ENCODE peak calls at places on chromosomes 11 and 22, in five cellular contexts. F is endodermal cell, L is Peyer's patch, N is small intestine, D is neural progenitor cell. K is an unnamed sample.

GRCh38 chr11:75813126-75813525 is 1.9 kb upstream of the UVRAG start:
- DNase-seq in F (no peak), L (no peak), N (no peak), D (no peak), K (no peak)

GRCh38 chr22:49205401-49205800 is 622.3 kb downstream of the BRD1 start:
- DNase-seq in F (no peak), L (peak; percentile 6), N (no peak), D (no peak), K (peak; percentile 0)

GRCh38 chr11:3823303-3823702 is 14.9 kb downstream of the PGAP2 start:
- DNase-seq in F (no peak), L (no peak), N (no peak), D (no peak), K (no peak)

GRCh38 chr11:121630041-121630440 is 177.3 kb upstream of the SORL1-AS1 start:
- DNase-seq in F (no peak), L (no peak), N (no peak), D (no peak), K (no peak)

GRCh38 chr11:112227002-112227401 is 774 bp downstream of the PTS start:
- DNase-seq in F (no peak), L (no peak), N (no peak), D (peak; percentile 15), K (no peak)

GRCh38 chr11:82863209-82863608 is 37.0 kb downstream of the PRCP start:
- DNase-seq in F (no peak), L (no peak), N (no peak), D (no peak), K (no peak)

GRCh38 chr11:72642815-72643511 is 31.3 kb downstream of the PDE2A start:
- DNase-seq in F (peak; percentile 92), L (peak; percentile 24), N (peak; percentile 28), D (peak; percentile 83), K (peak; percentile 76)

GRCh38 chr11:36398261-36398953 is 102.3 kb downstream of the PRR5L start:
- DNase-seq in F (no peak), L (no peak), N (no peak), D (no peak), K (no peak)

GRCh38 chr22:22060200-22061084 is 77.9 kb upstream of the TOP3B start:
- DNase-seq in F (peak; percentile 96), L (peak; percentile 70), N (peak; percentile 27), D (peak; percentile 82), K (peak; percentile 86)

GRCh38 chr11:117443269-117444186 is 115.9 kb downstream of the CEP164 start:
- DNase-seq in F (peak; percentile 94), L (no peak), N (peak; percentile 43), D (peak; percentile 88), K (peak; percentile 63)

GRCh38 chr11:117818036-117818858 is 6.3 kb downstream of the FXYD2 start:
- DNase-seq in F (no peak), L (no peak), N (no peak), D (no peak), K (no peak)

GRCh38 chr22:47446331-47446730 is 683.9 kb downstream of the TBC1D22A start:
- DNase-seq in F (no peak), L (no peak), N (no peak), D (no peak), K (no peak)

GRCh38 chr22:45996241-45997076 is 19.5 kb upstream of the WNT7B start:
- DNase-seq in F (no peak), L (peak; percentile 44), N (no peak), D (no peak), K (no peak)

GRCh38 chr22:36562261-36562835 is 33.4 kb upstream of the EIF3D start:
- DNase-seq in F (no peak), L (no peak), N (no peak), D (no peak), K (no peak)

GRCh38 chr11:15497366-15497765 is 382.6 kb downstream of the INSC start:
- DNase-seq in F (no peak), L (no peak), N (peak; percentile 72), D (no peak), K (no peak)

GRCh38 chr22:40008726-40009125 is 14.0 kb downstream of the FAM83F start:
- DNase-seq in F (no peak), L (no peak), N (peak; percentile 36), D (no peak), K (no peak)

GRCh38 chr11:70111269-70112016 is 33.3 kb downstream of the ANO1 start:
- DNase-seq in F (peak; percentile 77), L (no peak), N (peak; percentile 30), D (peak; percentile 31), K (peak; percentile 39)

GRCh38 chr22:27857441-27857840 is 55.9 kb upstream of the MN1 start:
- DNase-seq in F (no peak), L (no peak), N (no peak), D (no peak), K (no peak)

GRCh38 chr11:131691558-131692041 is 321.2 kb downstream of the NTM start:
- DNase-seq in F (peak; percentile 88), L (no peak), N (no peak), D (peak; percentile 80), K (peak; percentile 2)

GRCh38 chr11:131690776-131691557 is 320.6 kb downstream of the NTM start:
- DNase-seq in F (no peak), L (no peak), N (no peak), D (no peak), K (no peak)

GRCh38 chr11:131692961-131693360 is 322.5 kb downstream of the NTM start:
- DNase-seq in F (no peak), L (no peak), N (no peak), D (no peak), K (no peak)

GRCh38 chr11:131693756-131694155 is 323.3 kb downstream of the NTM start:
- DNase-seq in F (no peak), L (no peak), N (no peak), D (no peak), K (no peak)

GRCh38 chr11:131692151-131692550 is 321.7 kb downstream of the NTM start:
- DNase-seq in F (no peak), L (no peak), N (no peak), D (no peak), K (no peak)
- H3K27me3 ChIP-seq in F (peaks cover 69% of the 10 kb centered on the region), L (no peaks in the 10 kb centered on the region), N (peaks cover 4% of the 10 kb centered on the region), D (peaks cover 57% of the 10 kb centered on the region), K (no peaks in the 10 kb centered on the region)

DNA sequence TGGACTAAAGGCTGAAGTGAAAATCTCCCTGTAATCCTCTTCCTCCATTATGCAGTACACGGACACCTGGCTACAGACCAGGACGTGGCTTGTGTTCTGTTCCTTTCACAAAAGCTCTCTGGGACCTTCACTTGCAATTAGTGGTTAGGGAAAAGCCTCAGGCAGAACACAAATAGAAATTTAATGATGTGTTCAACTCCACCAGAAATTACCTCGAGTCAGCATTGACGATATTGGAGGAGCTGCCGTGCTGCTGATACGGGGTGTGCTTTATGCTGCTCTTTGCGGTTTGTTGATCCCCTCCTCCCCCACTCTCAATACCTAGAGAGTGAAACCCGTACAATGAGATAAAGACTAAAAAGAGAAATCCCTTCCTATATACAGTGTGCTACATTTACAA is 48.9 kb downstream of the POLD3 start:
- DNase-seq in F (no peak), L (no peak), N (no peak), D (peak; percentile 37), K (peak; percentile 55)
- H3K36me3 ChIP-seq in F (peaks cover 72% of the 10 kb centered on the region), L (peaks cover 31% of the 10 kb centered on the region), N (peaks cover 11% of the 10 kb centered on the region), D (no peaks in the 10 kb centered on the region), K (peaks cover 30% of the 10 kb centered on the region)

DNA sequence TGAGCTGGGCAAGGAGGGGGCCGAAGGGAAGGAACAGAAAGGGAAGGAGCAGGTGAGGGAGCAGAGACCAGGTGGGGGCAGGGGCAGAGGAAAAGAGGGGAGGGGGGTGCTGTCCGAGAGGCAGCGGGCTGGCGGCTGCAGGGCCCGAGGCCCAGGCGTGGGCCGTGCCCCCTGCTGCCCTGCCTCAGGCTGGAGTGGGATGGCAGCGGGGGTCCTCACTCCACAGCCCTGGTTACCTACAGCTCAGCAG is 2.3 kb downstream of the IGF2 start:
- DNase-seq in F (no peak), L (no peak), N (no peak), D (no peak), K (no peak)
- H3K27me3 ChIP-seq in F (peaks cover 80% of the 10 kb centered on the region), L (no peaks in the 10 kb centered on the region), N (peaks cover 28% of the 10 kb centered on the region), D (peaks cover 100% of the 10 kb centered on the region), K (peaks cover 67% of the 10 kb centered on the region)

DNA sequence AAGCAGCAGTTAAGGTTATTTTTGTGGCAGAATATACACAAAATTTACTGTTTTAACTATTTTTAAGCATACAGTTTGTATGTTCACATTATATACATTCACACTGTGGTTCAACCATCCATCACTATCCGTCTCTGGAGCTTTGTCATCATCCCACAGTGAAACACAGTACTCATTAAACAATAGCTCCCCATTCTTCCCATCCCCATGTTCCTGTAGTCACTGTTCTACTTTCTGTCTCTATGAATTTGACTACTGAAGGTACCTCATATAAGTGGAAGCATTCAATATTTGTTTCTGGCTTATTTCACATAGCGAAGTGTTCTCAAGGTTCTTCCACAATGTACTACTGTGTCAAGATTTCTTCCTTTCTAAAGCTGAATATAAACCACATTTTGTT is 32.6 kb downstream of the ZBTB44 start:
- DNase-seq in F (no peak), L (no peak), N (no peak), D (no peak), K (no peak)
- H3K36me3 ChIP-seq in F (no peaks in the 10 kb centered on the region), L (no peaks in the 10 kb centered on the region), N (peaks cover 2% of the 10 kb centered on the region), D (no peaks in the 10 kb centered on the region), K (no peaks in the 10 kb centered on the region)

GRCh38 chr11:32437406-32438345 is 2.3 kb upstream of the WT1 start:
- DNase-seq in F (peak; percentile 84), L (no peak), N (no peak), D (peak; percentile 70), K (no peak)
- H3K27me3 ChIP-seq in F (peaks cover 92% of the 10 kb centered on the region), L (no peaks in the 10 kb centered on the region), N (peaks cover 53% of the 10 kb centered on the region), D (peaks cover 100% of the 10 kb centered on the region), K (no peaks in the 10 kb centered on the region)

DNA sequence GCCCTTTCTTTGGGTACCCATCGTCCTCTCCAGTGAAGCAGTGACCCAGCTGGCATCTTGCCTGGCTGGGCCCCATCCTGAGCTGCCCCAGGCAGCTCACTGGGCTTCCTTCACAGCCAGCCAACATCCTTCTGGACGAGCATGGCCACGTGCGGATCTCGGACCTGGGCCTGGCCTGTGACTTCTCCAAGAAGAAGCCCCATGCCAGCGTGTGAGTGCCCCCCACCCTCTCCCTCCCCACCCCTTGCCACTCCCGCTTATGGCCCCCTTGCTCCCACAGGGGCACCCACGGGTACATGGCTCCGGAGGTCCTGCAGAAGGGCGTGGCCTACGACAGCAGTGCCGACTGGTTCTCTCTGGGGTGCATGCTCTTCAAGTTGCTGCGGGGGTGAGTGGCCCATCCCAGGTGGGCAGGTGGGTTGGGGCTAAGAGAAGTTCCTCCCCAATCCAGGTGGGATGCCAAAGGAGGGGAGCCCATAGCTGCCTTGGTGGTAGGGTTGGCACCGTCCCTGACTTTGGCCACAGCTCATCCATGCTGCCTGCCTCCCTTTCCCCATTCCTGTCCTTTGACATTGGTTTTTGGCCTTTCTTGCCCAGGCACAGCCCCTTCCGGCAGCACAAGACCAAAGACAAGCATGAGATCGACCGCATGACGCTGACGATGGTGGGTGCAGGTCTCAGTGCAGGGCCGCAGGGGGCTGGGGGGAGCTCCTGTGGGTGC is 6.8 kb upstream of the ANKRD13D start:
- DNase-seq in F (no peak), L (no peak), N (no peak), D (no peak), K (no peak)
- H3K36me3 ChIP-seq in F (peaks cover 25% of the 10 kb centered on the region), L (peaks cover 90% of the 10 kb centered on the region), N (peaks cover 27% of the 10 kb centered on the region), D (no peaks in the 10 kb centered on the region), K (peaks cover 76% of the 10 kb centered on the region)